ENCODE peak calls at places on chromosome 22, in six cellular contexts. A is IMR-90, M is neuronal stem cell, F is trophoblast cell, Z is mesenchymal stem cell, D is mesendoderm. W is an unnamed sample.

GRCh38 chr22:26359156-26359555 is 69.9 kb upstream of the ASPHD2 start:
- DNase-seq in D (no peak), Z (no peak), F (no peak), A (no peak), M (no peak), W (no peak)

GRCh38 chr22:49427341-49427740 is 400.3 kb downstream of the BRD1 start:
- DNase-seq in D (no peak), Z (no peak), F (no peak), A (no peak), M (no peak), W (no peak)

GRCh38 chr22:17957683-17958082 is 66.7 kb downstream of the MICAL3 start:
- DNase-seq in D (no peak), A (peak; percentile 67), M (no peak), F (no peak), Z (no peak), W (no peak)

GRCh38 chr22:39519681-39520053 is 695 bp upstream of the ATF4 start:
- DNase-seq in M (no peak), A (no peak), D (peak; percentile 89), F (no peak), Z (peak; percentile 77), W (no peak)

GRCh38 chr22:26461188-26461810 is 22.3 kb downstream of the HPS4 start:
- DNase-seq in A (peak; percentile 28), Z (peak; percentile 55), F (peak; percentile 78), D (peak; percentile 85), M (peak; percentile 63), W (peak; percentile 90)

GRCh38 chr22:46319319-46319718 is 16.2 kb upstream of the TRMU start:
- DNase-seq in A (no peak), M (no peak), D (no peak), Z (no peak), F (no peak), W (no peak)

GRCh38 chr22:28444659-28445058 is 235.0 kb downstream of the TTC28 start:
- DNase-seq in D (no peak), Z (no peak), M (no peak), A (no peak), F (no peak), W (no peak)

GRCh38 chr22:20568502-20569058 is 61.2 kb downstream of the MED15 start:
- DNase-seq in F (no peak), D (no peak), A (no peak), Z (no peak), M (no peak), W (no peak)

GRCh38 chr22:41417622-41418390 is 28.8 kb downstream of the TOB2 start:
- DNase-seq in Z (no peak), A (no peak), F (no peak), M (no peak), D (no peak), W (no peak)

GRCh38 chr22:42994917-42995562 is 19.9 kb downstream of the PACSIN2 start:
- DNase-seq in M (no peak), D (no peak), Z (peak; percentile 96), A (peak; percentile 94), F (peak; percentile 71), W (no peak)

GRCh38 chr22:39388261-39389011 is 11.1 kb upstream of the TAB1 start:
- DNase-seq in Z (peak; percentile 88), D (peak; percentile 97), F (peak; percentile 78), A (peak; percentile 78), M (peak; percentile 86), W (peak; percentile 94)

GRCh38 chr22:17851754-17852153 is 77.5 kb upstream of the BID start:
- DNase-seq in A (no peak), D (no peak), F (no peak), Z (no peak), M (no peak), W (no peak)

GRCh38 chr22:22893891-22894739 is 6.5 kb downstream of the IGLL5 start:
- DNase-seq in M (no peak), F (no peak), Z (no peak), A (no peak), D (no peak), W (no peak)

GRCh38 chr22:40348025-40348658 is 1.8 kb downstream of the ADSL start:
- DNase-seq in A (peak; percentile 62), F (peak; percentile 68), D (peak; percentile 66), M (no peak), Z (peak; percentile 68), W (no peak)

GRCh38 chr22:48336339-48337060 is 1491.2 kb downstream of the BRD1 start:
- DNase-seq in F (no peak), Z (no peak), M (no peak), A (no peak), D (no peak), W (no peak)

GRCh38 chr22:27962268-27963191 is 43.5 kb upstream of the PITPNB start:
- DNase-seq in M (no peak), F (peak; percentile 97), Z (peak; percentile 31), D (no peak), A (peak; percentile 21), W (no peak)

GRCh38 chr22:37529652-37530345 is 10.6 kb upstream of the CARD10 start:
- DNase-seq in D (no peak), A (no peak), F (no peak), M (no peak), Z (no peak), W (no peak)

GRCh38 chr22:34841321-34841901 is 224.5 kb upstream of the ISX start:
- DNase-seq in M (peak; percentile 57), D (peak; percentile 99), Z (no peak), F (no peak), A (no peak), W (no peak)

GRCh38 chr22:44828193-44828592 is 75.8 kb downstream of the ARHGAP8 start:
- DNase-seq in M (no peak), Z (no peak), D (peak; percentile 45), A (no peak), F (no peak), W (peak; percentile 88)

GRCh38 chr22:20111045-20111688 is 4.7 kb upstream of the RANBP1 start:
- DNase-seq in M (no peak), D (peak; percentile 55), A (peak; percentile 5), Z (peak; percentile 44), F (peak; percentile 44), W (no peak)

GRCh38 chr22:45452565-45453449 is 39.3 kb downstream of the RIBC2 start:
- DNase-seq in Z (no peak), M (no peak), D (no peak), A (peak; percentile 67), F (peak; percentile 70), W (no peak)

GRCh38 chr22:22791438-22792181 is 96.0 kb upstream of the IGLL5 start:
- DNase-seq in Z (no peak), F (no peak), D (no peak), A (no peak), M (no peak), W (no peak)

GRCh38 chr22:48346911-48347310 is 1480.8 kb downstream of the BRD1 start:
- DNase-seq in Z (no peak), A (no peak), D (no peak), F (no peak), M (no peak), W (no peak)

GRCh38 chr22:20642668-20643179 is 131.2 kb upstream of the SERPIND1 start:
- DNase-seq in Z (no peak), F (no peak), M (no peak), D (no peak), A (no peak), W (no peak)

GRCh38 chr22:43001271-43002197 is 13.4 kb downstream of the PACSIN2 start:
- DNase-seq in F (no peak), Z (peak; percentile 68), A (no peak), M (no peak), D (no peak), W (no peak)

DNA sequence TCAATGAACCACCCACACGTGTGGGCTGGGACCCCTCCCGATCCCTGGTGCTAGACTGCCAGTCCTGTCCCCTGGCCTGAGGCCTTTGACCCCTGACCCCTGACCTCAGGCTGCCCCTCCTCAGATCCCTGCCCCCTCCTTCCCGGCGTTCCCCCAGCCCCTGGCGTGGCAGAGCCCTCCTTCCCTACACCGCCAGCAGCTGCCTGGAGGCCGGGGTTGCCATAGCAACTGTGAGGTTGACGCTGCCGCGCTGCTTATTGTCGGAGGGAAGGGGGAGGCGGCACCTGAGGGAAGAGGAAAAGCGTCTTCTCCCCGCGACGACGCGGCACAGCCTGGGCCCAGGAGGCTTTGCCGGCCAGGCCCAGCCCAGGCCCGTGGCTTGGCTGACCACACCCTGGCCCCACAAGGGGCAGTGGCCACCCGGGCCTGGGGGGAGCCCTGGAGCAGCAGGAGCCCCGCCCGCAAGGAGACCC is 32.6 kb downstream of the SHANK3 start:
- DNase-seq in Z (peak; percentile 85), A (peak; percentile 70), D (peak; percentile 95), F (peak; percentile 72), M (peak; percentile 93), W (peak; percentile 87)
- H3K4me3 ChIP-seq in Z (no peak overlapping the region), A (peak overlapping the region; percentile 15), D (no peak overlapping the region), F (peak overlapping the region; percentile 26), M (peak overlapping the region; percentile 34), W (no peak overlapping the region)

GRCh38 chr22:24953294-24954113 is 988 bp downstream of the KIAA1671 start:
- DNase-seq in D (no peak), F (peak; percentile 45), Z (peak; percentile 32), A (no peak), M (no peak), W (peak; percentile 57)
- H3K4ac ChIP-seq in D (peak overlapping the region; percentile 38), F (no peak overlapping the region), Z (peak overlapping the region; percentile 54), A (no peak overlapping the region), M (no peak overlapping the region), W (peak overlapping the region; percentile 44)

GRCh38 chr22:31906569-31906968 is 37.8 kb upstream of the YWHAH start:
- DNase-seq in Z (no peak), D (no peak), F (no peak), A (no peak), M (no peak), W (no peak)
- H3K4me3 ChIP-seq in Z (no peak overlapping the region), D (no peak overlapping the region), F (no peak overlapping the region), A (no peak overlapping the region), M (no peak overlapping the region), W (no peak overlapping the region)

DNA sequence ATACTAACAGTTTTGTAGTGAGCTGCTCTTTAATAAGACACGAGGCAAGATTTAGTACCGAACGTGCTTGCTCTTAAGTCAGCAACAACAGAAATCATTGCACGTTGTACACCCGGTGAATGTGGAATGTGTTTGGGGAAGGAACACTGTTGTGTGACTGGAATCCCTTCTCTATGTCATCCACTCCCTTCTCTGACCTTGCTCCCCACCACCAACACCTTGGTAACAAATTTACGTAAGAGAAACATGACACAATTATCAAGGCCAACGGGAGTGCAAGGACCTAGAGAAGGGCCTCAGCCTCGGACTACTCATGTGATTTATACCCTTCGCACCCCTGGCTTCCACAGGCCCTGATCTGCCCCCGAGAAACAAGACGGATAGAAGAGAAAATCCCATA is 236.2 kb downstream of the LARGE1 start:
- DNase-seq in Z (no peak), M (no peak), D (no peak), A (no peak), F (no peak), W (no peak)
- H3K4ac ChIP-seq in Z (no peak overlapping the region), M (no peak overlapping the region), D (no peak overlapping the region), A (no peak overlapping the region), F (no peak overlapping the region), W (no peak overlapping the region)

GRCh38 chr22:19068784-19069271 is 53.4 kb downstream of the DGCR2 start:
- DNase-seq in F (no peak), D (no peak), Z (no peak), A (no peak), M (no peak), W (no peak)
- H3K4me3 ChIP-seq in F (no peak overlapping the region), D (no peak overlapping the region), Z (no peak overlapping the region), A (no peak overlapping the region), M (no peak overlapping the region), W (no peak overlapping the region)

GRCh38 chr22:31346255-31346732 is at the start of gene PATZ1:
- DNase-seq in A (peak; percentile 72), F (peak; percentile 49), Z (peak; percentile 86), D (peak; percentile 92), M (peak; percentile 69), W (no peak)
- H3K4ac ChIP-seq in A (peak within 1 kb of the TSS; percentile 75), F (peak within 1 kb of the TSS; percentile 91), Z (peak within 1 kb of the TSS; percentile 88), D (peak within 1 kb of the TSS; percentile 98), M (peak within 1 kb of the TSS; percentile 97), W (peak within 1 kb of the TSS; percentile 99)